ENCODE peak calls at places on chromosomes 1 and 21, in nine cellular contexts. D is RWPE2, I is epithelial cell of esophagus, H is RWPE1, Y is lower leg skin, S is MCF 10A, G is bronchial epithelial cell, L is prostate gland, Q is fibroblast of lung. W is an unnamed sample.

GRCh38 chr1:245704765-245705164 is 550.0 kb downstream of the KIF26B start:
- DNase-seq in D (no peak), I (no peak), H (peak), Y (no peak), S (peak), G (peak), L (no peak), Q (peak), W (peak)

GRCh38 chr1:74468982-74469603 is 43.3 kb downstream of the LRRC53 start:
- DNase-seq in D (no peak), I (peak), H (peak), Y (no peak), S (peak), G (peak), L (no peak), Q (peak), W (peak)

GRCh38 chr1:170790175-170790574 is 126.2 kb downstream of the PRRX1 start:
- DNase-seq in D (no peak), I (no peak), H (no peak), Y (no peak), S (peak), G (no peak), L (no peak), Q (no peak), W (no peak)

GRCh38 chr1:156390409-156391144 is 21.6 kb downstream of the RHBG start:
- DNase-seq in D (no peak), I (no peak), H (no peak), Y (no peak), S (no peak), G (no peak), L (no peak), Q (no peak), W (no peak)

GRCh38 chr1:111214884-111215283 is 12.6 kb upstream of the CHI3L2 start:
- DNase-seq in D (no peak), I (no peak), H (no peak), Y (no peak), S (no peak), G (no peak), L (no peak), Q (no peak), W (no peak)

GRCh38 chr1:104801344-104801743 is 1051.6 kb downstream of the AMY1C start:
- DNase-seq in D (no peak), I (no peak), H (no peak), Y (no peak), S (no peak), G (no peak), L (no peak), Q (no peak), W (no peak)

GRCh38 chr1:12376236-12377064 is 146.6 kb downstream of the VPS13D start:
- DNase-seq in D (no peak), I (no peak), H (no peak), Y (no peak), S (no peak), G (no peak), L (no peak), Q (no peak), W (no peak)

GRCh38 chr1:202365092-202365815 is 16.8 kb downstream of the PPP1R12B start:
- DNase-seq in D (no peak), I (peak), H (no peak), Y (no peak), S (peak), G (peak), L (no peak), Q (peak), W (no peak)

GRCh38 chr1:185448591-185449186 is 131.6 kb upstream of the IVNS1ABP start:
- DNase-seq in D (no peak), I (no peak), H (no peak), Y (no peak), S (no peak), G (no peak), L (no peak), Q (peak), W (no peak)

GRCh38 chr1:186617860-186618780 is 62.1 kb downstream of the PTGS2 start:
- DNase-seq in D (no peak), I (peak), H (no peak), Y (peak), S (peak), G (peak), L (no peak), Q (peak), W (peak)

GRCh38 chr1:218463194-218464156 is 118.3 kb downstream of the TGFB2 start:
- DNase-seq in D (no peak), I (peak), H (peak), Y (no peak), S (peak), G (peak), L (no peak), Q (peak), W (peak)

GRCh38 chr21:37565530-37566223 is 199.1 kb downstream of the DYRK1A start:
- DNase-seq in D (no peak), I (no peak), H (no peak), Y (no peak), S (peak), G (no peak), L (no peak), Q (peak), W (no peak)

GRCh38 chr1:74819062-74819461 is 86.1 kb downstream of the TYW3 start:
- DNase-seq in D (no peak), I (no peak), H (no peak), Y (no peak), S (no peak), G (no peak), L (no peak), Q (peak), W (no peak)

GRCh38 chr1:17925838-17926237 is 170.7 kb downstream of the ACTL8 start:
- DNase-seq in D (no peak), I (no peak), H (no peak), Y (no peak), S (no peak), G (no peak), L (no peak), Q (no peak), W (no peak)

GRCh38 chr1:17930635-17931034 is 175.5 kb downstream of the ACTL8 start:
- DNase-seq in D (no peak), I (no peak), H (no peak), Y (no peak), S (no peak), G (no peak), L (no peak), Q (no peak), W (no peak)

GRCh38 chr1:17932164-17932563 is 175.4 kb upstream of the IGSF21 start:
- DNase-seq in D (no peak), I (no peak), H (no peak), Y (no peak), S (no peak), G (no peak), L (no peak), Q (no peak), W (no peak)

GRCh38 chr1:17926906-17927305 is 171.8 kb downstream of the ACTL8 start:
- DNase-seq in D (no peak), I (no peak), H (no peak), Y (no peak), S (no peak), G (no peak), L (no peak), Q (no peak), W (no peak)

DNA sequence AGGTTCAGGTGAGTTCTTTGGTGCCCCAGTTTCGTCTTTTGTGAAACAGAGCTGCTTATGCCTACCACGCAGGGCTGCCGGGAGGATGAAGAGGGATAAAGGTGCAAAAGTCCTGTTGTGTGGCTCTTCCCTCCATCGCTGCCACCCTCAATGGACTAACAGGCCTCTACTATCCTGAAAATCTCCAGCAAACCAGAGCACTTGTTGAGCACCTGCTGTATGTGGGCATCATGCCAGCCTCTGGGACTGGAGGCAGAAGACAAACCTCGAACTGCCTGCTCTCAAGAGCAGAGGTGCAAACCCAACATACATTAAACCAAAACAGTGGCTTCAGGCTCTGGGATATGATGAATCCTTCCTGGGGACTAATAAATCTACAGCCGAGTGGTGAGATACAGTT is 174.1 kb downstream of the ACTL8 start:
- DNase-seq in D (no peak), I (no peak), H (no peak), Y (no peak), S (no peak), G (no peak), L (no peak), Q (no peak), W (no peak)
- TF ChIP-seq CTCF in D (no peak), I (no peak), H (no peak), Y (no peak), S (no peak), G (no peak), L (no peak), Q (no peak), W (no peak)

GRCh38 chr21:45336870-45337269 is 49.2 kb upstream of the POFUT2 start:
- DNase-seq in D (peak), I (no peak), H (no peak), Y (no peak), S (no peak), G (no peak), L (no peak), Q (peak), W (peak)
- TF ChIP-seq CTCF in D (no peak), I (no peak), H (no peak), Y (no peak), S (no peak), G (no peak), L (no peak), Q (no peak), W (no peak)

DNA sequence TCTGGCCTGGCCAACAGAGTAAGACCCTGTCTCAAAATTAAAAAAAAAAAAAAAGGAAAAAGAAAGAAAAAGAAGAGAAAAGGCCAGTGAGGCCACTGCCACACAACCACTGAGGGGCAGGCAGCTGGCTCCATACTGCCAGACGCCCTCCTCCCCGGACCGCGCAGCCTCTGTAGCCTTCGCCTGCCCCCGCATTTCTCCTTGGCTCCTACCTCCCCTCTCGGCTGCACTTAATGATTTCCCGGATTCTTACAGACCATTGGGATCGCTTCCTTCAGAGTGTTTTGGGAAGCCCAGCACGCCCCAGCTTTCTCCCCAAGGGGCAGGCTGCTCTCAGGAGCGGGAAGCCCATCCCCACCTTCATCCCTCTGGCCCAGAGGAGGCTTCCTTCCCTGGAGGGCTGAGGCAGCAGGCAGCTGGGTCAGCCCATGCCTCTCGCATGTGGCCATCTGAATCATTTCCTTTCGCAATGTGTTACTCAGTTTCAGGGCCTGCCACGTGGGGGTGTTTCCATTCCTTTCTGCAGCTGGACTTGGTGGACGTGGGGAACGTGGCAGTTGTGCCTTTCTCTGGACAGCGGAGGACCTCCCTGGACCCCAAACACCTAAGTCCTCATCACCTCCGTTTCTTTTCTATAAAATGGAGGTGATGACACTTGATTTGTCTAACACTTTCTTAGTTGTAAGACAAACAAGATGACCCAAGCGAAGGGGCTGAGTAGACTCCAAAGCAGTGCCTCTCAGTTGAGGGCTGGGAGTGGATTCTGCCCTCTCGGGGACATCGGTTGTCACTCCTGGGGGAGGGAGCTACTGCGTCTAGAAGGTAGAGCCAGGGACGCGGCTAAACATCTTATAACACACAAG is 2.3 kb downstream of the SLC2A5 start:
- DNase-seq in D (peak), I (peak), H (peak), Y (no peak), S (peak), G (peak), L (no peak), Q (peak), W (peak)
- TF ChIP-seq CTCF in D (no peak), I (no peak), H (no peak), Y (no peak), S (no peak), G (peak), L (no peak), Q (peak), W (no peak)

DNA sequence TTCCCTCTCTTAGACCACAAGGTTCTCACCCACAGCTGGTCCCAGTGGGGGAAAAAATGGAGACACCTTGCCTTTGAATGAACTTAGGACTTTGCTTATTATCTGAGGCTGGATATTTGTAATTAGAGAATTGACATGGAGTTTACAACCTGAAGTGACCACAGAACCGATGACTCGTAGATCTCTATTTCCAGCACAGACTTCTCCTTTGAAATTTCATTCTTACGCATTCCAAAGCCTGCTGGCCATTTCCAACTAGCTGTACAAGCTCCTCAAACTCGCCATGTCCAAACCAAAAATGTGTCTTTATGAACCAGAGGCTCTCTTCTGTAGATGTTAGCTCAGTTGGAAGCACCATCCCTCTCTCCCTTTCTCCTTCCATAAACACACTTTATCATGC is 12.0 kb downstream of the RAB7B start:
- DNase-seq in D (no peak), I (no peak), H (no peak), Y (no peak), S (no peak), G (no peak), L (no peak), Q (peak), W (no peak)
- TF ChIP-seq CTCF in D (no peak), I (no peak), H (no peak), Y (no peak), S (no peak), G (no peak), L (no peak), Q (no peak), W (no peak)

DNA sequence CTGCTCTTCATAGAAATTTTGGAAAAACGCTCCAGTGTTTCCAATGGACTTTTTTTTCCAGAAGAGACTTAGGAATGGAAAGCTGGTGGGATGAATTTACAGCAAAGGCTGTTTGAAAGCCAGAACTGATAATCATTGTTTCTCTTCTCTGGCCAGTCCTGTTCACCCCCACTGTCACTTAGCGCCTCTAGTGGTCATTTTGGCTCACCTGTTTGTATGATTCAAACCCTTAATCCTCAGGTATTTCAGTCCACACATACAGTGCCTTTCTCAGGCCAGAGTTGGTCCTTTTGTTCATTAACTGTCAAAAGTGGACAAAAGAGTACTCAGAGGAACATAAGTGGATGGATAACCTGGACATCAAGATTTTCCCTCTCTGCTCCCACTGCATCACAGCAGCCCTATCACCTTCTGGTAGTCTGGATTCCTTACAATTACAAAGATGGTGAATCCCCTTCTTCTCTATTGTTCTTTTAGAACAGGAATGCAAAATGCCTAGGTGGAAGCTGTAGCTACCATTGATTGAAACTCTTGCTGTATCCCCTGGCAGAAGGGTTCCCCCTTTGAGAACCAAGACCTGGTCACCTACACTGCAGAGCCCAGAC is 177.6 kb upstream of the OLFM3 start:
- DNase-seq in D (no peak), I (peak), H (peak), Y (no peak), S (peak), G (no peak), L (no peak), Q (no peak), W (peak)
- TF ChIP-seq CTCF in D (peak), I (peak), H (peak), Y (no peak), S (peak), G (peak), L (no peak), Q (no peak), W (peak)

GRCh38 chr1:47569681-47570470 is 132.0 kb downstream of the FOXD2 start:
- DNase-seq in D (peak), I (peak), H (peak), Y (peak), S (peak), G (peak), L (peak), Q (peak), W (peak)
- TF ChIP-seq CTCF in D (peak), I (peak), H (peak), Y (no peak), S (peak), G (peak), L (peak), Q (peak), W (peak)

GRCh38 chr1:230540416-230540815 is 101.9 kb upstream of the COG2 start:
- DNase-seq in D (no peak), I (no peak), H (no peak), Y (no peak), S (no peak), G (no peak), L (no peak), Q (no peak), W (no peak)

GRCh38 chr1:230536641-230537155 is 105.6 kb upstream of the COG2 start:
- DNase-seq in D (no peak), I (no peak), H (no peak), Y (no peak), S (no peak), G (no peak), L (no peak), Q (no peak), W (no peak)

GRCh38 chr1:230534224-230534623 is 108.1 kb upstream of the COG2 start:
- DNase-seq in D (no peak), I (no peak), H (no peak), Y (no peak), S (no peak), G (no peak), L (no peak), Q (no peak), W (no peak)

GRCh38 chr1:230541306-230541705 is 101.0 kb upstream of the COG2 start:
- DNase-seq in D (no peak), I (no peak), H (no peak), Y (no peak), S (no peak), G (no peak), L (no peak), Q (peak), W (no peak)

DNA sequence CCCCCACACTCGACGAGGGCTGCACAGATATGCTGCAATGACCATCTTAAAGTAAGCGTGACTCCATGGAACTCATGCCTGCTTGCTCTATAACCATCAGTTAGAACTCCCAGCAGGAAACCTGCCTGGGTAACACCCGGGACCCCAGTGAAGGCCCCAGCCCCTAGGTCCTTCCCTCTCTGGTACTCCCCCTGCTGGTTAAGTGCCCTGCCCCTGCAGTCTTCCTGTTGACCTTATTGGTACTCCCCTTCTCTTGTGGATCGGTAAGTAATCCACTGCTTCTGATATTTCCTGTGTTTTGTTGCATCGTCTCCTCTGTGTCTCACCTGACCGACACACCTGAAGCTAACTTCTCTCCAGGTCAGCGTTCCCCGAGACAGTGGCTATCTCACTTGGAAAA is 104.8 kb upstream of the COG2 start:
- DNase-seq in D (no peak), I (no peak), H (no peak), Y (no peak), S (no peak), G (no peak), L (no peak), Q (no peak), W (no peak)
- TF ChIP-seq CTCF in D (no peak), I (no peak), H (no peak), Y (no peak), S (peak), G (no peak), L (no peak), Q (no peak), W (peak)

DNA sequence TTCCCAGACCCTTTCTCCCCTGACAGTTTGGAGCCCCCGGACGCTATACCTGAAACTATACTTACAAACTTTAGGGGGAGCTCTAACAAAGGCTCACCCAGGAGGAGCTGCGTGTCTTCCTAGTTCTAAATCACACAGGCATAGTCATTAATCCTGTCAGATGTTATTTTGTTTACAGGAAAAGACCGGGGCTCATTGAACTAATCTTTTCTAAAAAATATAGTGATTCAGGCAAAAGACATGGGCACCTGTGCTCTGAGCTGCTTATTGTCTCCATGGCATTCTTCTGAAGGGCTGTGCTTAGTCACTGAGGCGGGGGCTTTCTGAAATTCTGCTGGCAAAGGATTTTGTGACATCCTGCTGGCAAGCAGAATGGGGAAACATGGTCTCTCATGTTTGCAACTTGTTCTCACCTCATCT is 1577.0 kb downstream of the NCAM2 start:
- DNase-seq in D (no peak), I (no peak), H (peak), Y (no peak), S (peak), G (no peak), L (no peak), Q (no peak), W (peak)
- TF ChIP-seq CTCF in D (peak), I (no peak), H (no peak), Y (no peak), S (peak), G (no peak), L (no peak), Q (no peak), W (peak)

DNA sequence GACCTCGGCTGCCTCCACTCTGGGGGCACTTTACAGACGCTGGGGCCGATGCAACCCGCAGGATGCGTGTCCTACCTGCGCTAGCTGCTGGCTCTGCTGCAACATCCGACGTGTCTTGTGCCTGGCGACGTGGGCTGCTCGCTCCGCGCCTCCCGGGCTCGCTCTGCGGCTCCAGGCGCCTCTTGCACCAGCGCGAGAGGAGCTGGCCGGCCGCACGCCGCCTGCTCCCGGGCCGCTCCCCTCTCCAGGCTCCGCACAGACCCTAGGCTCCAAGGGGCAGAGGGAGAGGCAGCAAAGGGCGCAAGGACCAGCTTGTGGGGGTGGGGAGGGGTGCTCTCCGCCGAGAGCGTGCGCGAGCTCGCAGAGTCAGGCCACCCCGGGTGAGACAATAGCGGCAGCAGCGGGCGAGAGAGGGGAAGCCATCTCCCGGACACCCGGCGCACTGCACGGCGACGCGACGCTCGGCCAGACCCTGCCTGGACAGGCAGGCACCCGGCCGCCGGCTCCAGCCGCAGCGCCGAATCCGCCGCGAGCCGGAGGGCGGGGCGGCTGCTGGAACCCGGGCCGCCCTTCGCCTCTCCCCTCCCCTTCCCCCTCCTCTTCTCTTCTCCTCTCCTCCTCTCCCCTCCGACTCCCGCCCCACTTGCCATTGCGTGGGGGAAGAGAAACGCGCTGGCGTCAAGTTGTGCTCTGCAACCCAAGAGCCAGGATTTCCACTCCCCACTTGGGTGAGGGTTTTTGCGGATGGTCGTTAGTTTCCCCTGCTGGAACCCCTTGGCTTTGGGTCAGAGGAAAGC is at the start of gene PIK3C2B:
- DNase-seq in D (peak), I (peak), H (peak), Y (peak), S (peak), G (peak), L (peak), Q (peak), W (peak)
- TF ChIP-seq CTCF in D (peak), I (peak), H (peak), Y (no peak), S (peak), G (peak), L (no peak), Q (peak), W (peak)

W was measured in PC-3.